ENCODE peak calls at places on chromosomes 11 and 22, in four cellular contexts. F is EH; A is HFFc6; E is stimulated activated naive CD8-positive, alpha-beta T cell treated with anti-CD3 and anti-CD28 coated beads, Interleukin-15, Interleukin-2, amounts not matched to agents 100 U/mL and 50 U/mL, for 24 hours. J is an unnamed sample.

GRCh38 chr11:110513521-110514450 is 84.0 kb downstream of the FDX1 start:
- DNase-seq in F (peak), A (no peak), E (no peak), J (no peak)

GRCh38 chr11:12901874-12902481 is 107.1 kb upstream of the RASSF10 start:
- DNase-seq in F (peak), A (peak), E (no peak), J (no peak)

GRCh38 chr11:1152316-1153104 is 5.2 kb upstream of the MUC5AC start:
- DNase-seq in F (peak), A (no peak), E (peak), J (peak)

GRCh38 chr22:20552913-20553401 is 45.5 kb downstream of the MED15 start:
- DNase-seq in F (no peak), A (no peak), E (no peak), J (no peak)

GRCh38 chr22:44399196-44399837 is 86.6 kb upstream of the SHISAL1 start:
- DNase-seq in F (no peak), A (no peak), E (no peak), J (no peak)

GRCh38 chr22:23102776-23103175 is 32.5 kb downstream of the GNAZ start:
- DNase-seq in F (no peak), A (no peak), E (no peak), J (no peak)

GRCh38 chr11:125990244-125990643 is 44.4 kb downstream of the VSIG10L2 start:
- DNase-seq in F (peak), A (peak), E (no peak), J (peak)

GRCh38 chr22:44862981-44863860 is 110.8 kb downstream of the ARHGAP8 start:
- DNase-seq in F (no peak), A (no peak), E (no peak), J (peak)

GRCh38 chr11:17548444-17548843 is 1.4 kb downstream of the OTOG start:
- DNase-seq in F (no peak), A (no peak), E (no peak), J (no peak)

GRCh38 chr22:45376703-45377102 is 36.7 kb downstream of the SMC1B start:
- DNase-seq in F (no peak), A (no peak), E (no peak), J (no peak)

GRCh38 chr11:62667460-62667859 is 2.3 kb downstream of the CSKMT start:
- DNase-seq in F (no peak), A (no peak), E (no peak), J (no peak)

GRCh38 chr22:28381427-28382167 is 298.0 kb downstream of the TTC28 start:
- DNase-seq in F (peak), A (peak), E (no peak), J (no peak)

GRCh38 chr11:1888811-1889526 is 2.7 kb downstream of the PRR33 start:
- DNase-seq in F (no peak), A (no peak), E (peak), J (peak)

GRCh38 chr11:68750197-68750987 is 928 bp downstream of the TESMIN start:
- DNase-seq in F (no peak), A (no peak), E (peak), J (peak)

GRCh38 chr11:17116121-17116520 is 38.7 kb upstream of the RPS13 start:
- DNase-seq in F (no peak), A (no peak), E (no peak), J (no peak)

GRCh38 chr11:59191095-59191494 is 19.2 kb downstream of the DTX4 start:
- DNase-seq in F (no peak), A (no peak), E (no peak), J (no peak)

J was measured in activated CD8-positive, alpha-beta T cell treated with anti-CD3 and anti-CD28 coated beads for 36 hours.